ENCODE peak calls at places on chromosome 4, in nine cellular contexts. W, O, H, R, P, G, A, N and M are unnamed samples.
A peak's percentile ranks its signal among the peaks of the same experiment; 100 is the strongest.

GRCh38 chr4:23855912-23856605 is 33.8 kb downstream of the PPARGC1A start:
- DNase-seq in W (no peak), O (no peak), H (peak; percentile 44), R (no peak), P (no peak), G (no peak), A (no peak), N (no peak), M (no peak)

GRCh38 chr4:7800410-7800809 is 139.3 kb downstream of the AFAP1 start:
- DNase-seq in W (no peak), O (no peak), H (no peak), R (no peak), P (no peak), G (no peak), A (no peak), N (no peak), M (no peak)

GRCh38 chr4:36549992-36550391 is 268.6 kb downstream of the DTHD1 start:
- DNase-seq in W (no peak), O (no peak), H (no peak), R (no peak), P (no peak), G (no peak), A (no peak), N (no peak), M (no peak)

GRCh38 chr4:75180217-75180616 is 247.3 kb downstream of the PARM1 start:
- DNase-seq in W (no peak), O (no peak), H (no peak), R (no peak), P (no peak), G (no peak), A (no peak), N (no peak), M (no peak)

GRCh38 chr4:159296061-159296460 is 193.2 kb downstream of the RAPGEF2 start:
- DNase-seq in W (no peak), O (no peak), H (peak; percentile 34), R (peak; percentile 42), P (no peak), G (no peak), A (no peak), N (no peak), M (no peak)

GRCh38 chr4:31041385-31041784 is 321.2 kb downstream of the PCDH7 start:
- DNase-seq in W (no peak), O (no peak), H (no peak), R (no peak), P (no peak), G (no peak), A (no peak), N (no peak), M (no peak)

GRCh38 chr4:176400816-176401461 is 81.2 kb downstream of the SPCS3 start:
- DNase-seq in W (no peak), O (no peak), H (peak; percentile 84), R (peak; percentile 79), P (no peak), G (no peak), A (no peak), N (no peak), M (no peak)

GRCh38 chr4:16125571-16126445 is 42.0 kb upstream of the PROM1 start:
- DNase-seq in W (no peak), O (no peak), H (no peak), R (peak; percentile 30), P (peak; percentile 16), G (no peak), A (no peak), N (no peak), M (no peak)

GRCh38 chr4:60019180-60019579 is 1180.9 kb upstream of the ADGRL3 start:
- DNase-seq in W (no peak), O (no peak), H (no peak), R (no peak), P (no peak), G (no peak), A (no peak), N (no peak), M (no peak)

GRCh38 chr4:87410669-87411068 is 11.7 kb upstream of the NUDT9 start:
- DNase-seq in W (no peak), O (no peak), H (no peak), R (no peak), P (no peak), G (no peak), A (no peak), N (no peak), M (no peak)

GRCh38 chr4:80237992-80238391 is 28.5 kb upstream of the FGF5 start:
- DNase-seq in W (no peak), O (no peak), H (peak; percentile 75), R (peak; percentile 94), P (no peak), G (no peak), A (no peak), N (no peak), M (no peak)

GRCh38 chr4:98181815-98182214 is 38.5 kb upstream of the STPG2 start:
- DNase-seq in W (no peak), O (no peak), H (peak; percentile 26), R (peak; percentile 11), P (no peak), G (no peak), A (no peak), N (no peak), M (no peak)

GRCh38 chr4:179353791-179354190 is 1911.6 kb upstream of the AGA start:
- DNase-seq in W (no peak), O (no peak), H (peak; percentile 6), R (no peak), P (no peak), G (no peak), A (no peak), N (no peak), M (no peak)

GRCh38 chr4:53060278-53060677 is 198.2 kb downstream of the RASL11B start:
- DNase-seq in W (no peak), O (no peak), H (no peak), R (no peak), P (no peak), G (no peak), A (no peak), N (no peak), M (no peak)

GRCh38 chr4:128810331-128810870 is 901 bp downstream of the JADE1 start:
- DNase-seq in W (peak; percentile 2), O (no peak), H (peak; percentile 38), R (no peak), P (peak; percentile 29), G (no peak), A (peak; percentile 6), N (peak; percentile 30), M (no peak)

GRCh38 chr4:88219099-88219498 is 60.7 kb upstream of the ABCG2 start:
- DNase-seq in W (no peak), O (no peak), H (peak; percentile 33), R (peak; percentile 59), P (peak; percentile 46), G (no peak), A (no peak), N (no peak), M (no peak)

GRCh38 chr4:156634612-156635011 is 337.0 kb downstream of the PDGFC start:
- DNase-seq in W (no peak), O (no peak), H (no peak), R (no peak), P (no peak), G (no peak), A (no peak), N (no peak), M (no peak)

GRCh38 chr4:150641604-150642003 is 59.7 kb downstream of the MAB21L2 start:
- DNase-seq in W (no peak), O (no peak), H (no peak), R (no peak), P (no peak), G (no peak), A (no peak), N (no peak), M (no peak)

GRCh38 chr4:78220283-78220682 is 163.2 kb downstream of the FRAS1 start:
- DNase-seq in W (no peak), O (no peak), H (no peak), R (no peak), P (no peak), G (no peak), A (no peak), N (no peak), M (no peak)

GRCh38 chr4:67697860-67698655 is 2.9 kb downstream of the UBA6 start:
- DNase-seq in W (no peak), O (no peak), H (no peak), R (no peak), P (no peak), G (no peak), A (no peak), N (no peak), M (no peak)